ENCODE peak calls at places on chromosomes 11 and 22, in five cellular contexts. E, R, Z, O and M are unnamed samples.

GRCh38 chr22:29885610-29886009 is 2.6 kb downstream of the MTMR3 start:
- DNase-seq in E (no peak), R (no peak), Z (no peak), O (no peak), M (no peak)

GRCh38 chr11:73983764-73984543 is 1.3 kb upstream of the UCP2 start:
- DNase-seq in E (peak; percentile 43), R (no peak), O (no peak), Z (no peak), M (peak; percentile 71)

GRCh38 chr11:124769804-124770774 is 8.0 kb upstream of the ESAM start:
- DNase-seq in R (peak; percentile 68), E (no peak), O (no peak), Z (no peak), M (no peak)

GRCh38 chr22:35152316-35152715 is 86.4 kb downstream of the ISX start:
- DNase-seq in O (no peak), E (no peak), R (no peak), Z (no peak), M (no peak)

GRCh38 chr11:116387623-116388022 is 385.2 kb downstream of the BUD13 start:
- DNase-seq in Z (no peak), E (no peak), O (no peak), R (no peak), M (no peak)

GRCh38 chr22:21941921-21942320 is 10.7 kb downstream of the PPM1F start:
- DNase-seq in O (no peak), Z (no peak), E (no peak), R (peak; percentile 12), M (no peak)

GRCh38 chr22:40204331-40205116 is 26.8 kb downstream of the TNRC6B start:
- DNase-seq in R (peak; percentile 88), E (no peak), Z (no peak), O (no peak), M (no peak)

GRCh38 chr11:76793834-76794291 is 10.7 kb downstream of the TSKU start:
- DNase-seq in O (peak; percentile 49), E (no peak), R (no peak), Z (no peak), M (no peak)

GRCh38 chr11:19867064-19867463 is 154.4 kb downstream of the NAV2 start:
- DNase-seq in Z (no peak), E (no peak), O (no peak), R (no peak), M (no peak)

GRCh38 chr11:76209956-76210885 is 3.9 kb upstream of the WNT11 start:
- DNase-seq in Z (peak; percentile 70), E (peak; percentile 42), O (no peak), R (peak; percentile 69), M (peak; percentile 86)

GRCh38 chr11:2877474-2877873 is 8.1 kb downstream of the CDKN1C start:
- DNase-seq in R (no peak), O (no peak), Z (no peak), E (no peak), M (no peak)

GRCh38 chr11:65403607-65404121 is 17.2 kb downstream of the FRMD8 start:
- DNase-seq in Z (no peak), R (no peak), O (no peak), E (no peak), M (no peak)

DNA sequence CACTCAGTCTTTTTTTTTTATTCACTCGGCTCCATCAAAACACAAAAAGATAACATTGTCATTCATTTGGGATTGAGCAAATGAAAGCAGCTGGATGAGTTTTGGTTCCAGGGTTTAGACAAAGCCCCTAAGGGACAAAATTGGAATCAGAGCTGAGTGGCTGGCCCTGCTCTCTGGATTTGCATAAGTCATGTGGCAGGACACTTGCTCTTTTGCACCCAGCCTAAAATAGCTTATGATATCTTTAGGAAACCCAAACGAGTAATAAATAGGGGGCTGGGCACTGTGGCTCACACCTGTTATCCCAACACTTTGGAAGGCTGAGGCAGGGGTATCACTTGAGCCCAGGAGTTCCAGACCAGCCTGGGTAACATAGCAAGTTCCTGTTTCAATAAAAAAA is 11.0 kb upstream of the TMEM121B start:
- DNase-seq in O (no peak), R (no peak), Z (no peak), E (no peak), M (no peak)
- H3K4me3 ChIP-seq in O (no peak overlapping the region), R (no peak overlapping the region), Z (no peak overlapping the region), E (no peak overlapping the region), M (no peak overlapping the region)

GRCh38 chr11:44743326-44743725 is 16.6 kb downstream of the TSPAN18 start:
- DNase-seq in R (no peak), E (no peak), Z (no peak), O (no peak), M (no peak)
- H3K4me1 ChIP-seq in R (no peaks in the 10 kb centered on the region), E (no peaks in the 10 kb centered on the region), Z (no peaks in the 10 kb centered on the region), O (no peaks in the 10 kb centered on the region), M (peaks cover 9% of the 10 kb centered on the region)

GRCh38 chr22:26606611-26607010 is 11.2 kb downstream of the CRYBB1 start:
- DNase-seq in E (no peak), R (peak; percentile 41), O (no peak), Z (no peak), M (no peak)
- H3K27ac ChIP-seq in E (no peak overlapping the region), R (no peak overlapping the region), O (no peak overlapping the region), Z (no peak overlapping the region), M (no peak overlapping the region)

GRCh38 chr11:68040121-68040956 is 1.5 kb downstream of the TCIRG1 start:
- DNase-seq in R (peak; percentile 90), Z (peak; percentile 45), O (peak; percentile 58), E (peak; percentile 56), M (peak; percentile 87)

GRCh38 chr11:68042219-68043028 is 3.6 kb downstream of the TCIRG1 start:
- DNase-seq in O (peak; percentile 60), Z (no peak), E (no peak), R (no peak), M (no peak)

GRCh38 chr11:68041617-68042218 is 2.9 kb downstream of the TCIRG1 start:
- DNase-seq in O (no peak), E (no peak), Z (no peak), R (no peak), M (peak; percentile 63)

GRCh38 chr11:68039526-68040086 is 781 bp downstream of the TCIRG1 start:
- DNase-seq in Z (no peak), R (no peak), O (no peak), E (no peak), M (no peak)

DNA sequence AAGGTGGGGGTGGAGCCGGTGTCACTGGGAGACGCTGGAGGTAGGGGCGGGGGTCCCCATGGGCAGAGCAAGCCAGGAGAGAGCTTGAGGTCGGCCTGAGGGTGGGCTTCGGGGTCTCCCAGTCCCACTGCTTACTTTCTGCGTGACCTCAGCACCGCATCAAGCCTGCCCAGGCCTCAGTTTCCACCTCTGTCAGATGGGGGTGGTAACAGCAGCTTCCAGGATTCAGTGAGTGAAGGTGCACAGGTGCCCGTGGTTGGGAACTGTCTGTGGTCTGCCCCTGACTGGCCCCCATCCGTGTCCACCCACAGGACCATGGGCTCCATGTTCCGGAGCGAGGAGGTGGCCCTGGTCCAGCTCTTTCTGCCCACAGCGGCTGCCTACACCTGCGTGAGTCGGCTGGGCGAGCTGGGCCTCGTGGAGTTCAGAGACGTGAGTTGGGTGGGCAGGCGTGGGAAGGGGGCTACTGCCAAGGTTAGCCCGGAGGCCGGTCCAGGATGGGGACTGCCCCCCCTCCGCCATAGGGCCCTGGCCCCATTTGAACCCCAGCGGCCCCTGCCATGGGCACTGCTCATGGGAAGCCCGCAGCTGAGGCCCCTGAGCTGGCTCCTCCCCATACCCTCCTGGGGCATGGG is 2.2 kb downstream of the TCIRG1 start:
- DNase-seq in Z (no peak), R (no peak), E (no peak), O (peak; percentile 45), M (no peak)
- H3K4me3 ChIP-seq in Z (peak overlapping the region; percentile 24), R (peak overlapping the region; percentile 91), E (peak overlapping the region; percentile 84), O (peak overlapping the region; percentile 48), M (peak overlapping the region; percentile 63)